ENCODE peak calls at places on chromosomes 1 and 21, in seven cellular contexts. E is Calu3, K is neural progenitor cell, Z is HCT116, Y is mammary epithelial cell, A is fibroblast of the aortic adventitia, L is AG09309. D is an unnamed sample.

GRCh38 chr1:41696381-41696780 is 211.9 kb upstream of the EDN2 start:
- DNase-seq in E (no peak), K (no peak), Z (no peak), Y (no peak), A (no peak), L (no peak), D (no peak)

GRCh38 chr1:223135176-223135575 is 7.9 kb downstream of the TLR5 start:
- DNase-seq in E (no peak), K (no peak), Z (no peak), Y (peak), A (peak), L (peak), D (no peak)

GRCh38 chr1:184919892-184920291 is 54.4 kb downstream of the NIBAN1 start:
- DNase-seq in E (no peak), K (no peak), Z (no peak), Y (no peak), A (no peak), L (no peak), D (no peak)

GRCh38 chr1:93554883-93555872 is 107.3 kb downstream of the FNBP1L start:
- DNase-seq in E (no peak), K (no peak), Z (no peak), Y (no peak), A (no peak), L (no peak), D (no peak)

GRCh38 chr1:241934181-241934815 is 23.3 kb upstream of the BECN2 start:
- DNase-seq in E (no peak), K (peak), Z (no peak), Y (peak), A (peak), L (peak), D (no peak)

GRCh38 chr1:156803086-156803851 is 13.4 kb downstream of the SH2D2A start:
- DNase-seq in E (no peak), K (no peak), Z (no peak), Y (no peak), A (no peak), L (no peak), D (no peak)

GRCh38 chr21:18340387-18340942 is 63.1 kb downstream of the TMPRSS15 start:
- DNase-seq in E (no peak), K (no peak), Z (no peak), Y (no peak), A (peak), L (no peak), D (no peak)

GRCh38 chr1:184419734-184420161 is 32.9 kb downstream of the C1orf21 start:
- DNase-seq in E (peak), K (no peak), Z (no peak), Y (peak), A (peak), L (no peak), D (no peak)

GRCh38 chr1:207856276-207857023 is 54.5 kb downstream of the CD34 start:
- DNase-seq in E (no peak), K (no peak), Z (no peak), Y (no peak), A (no peak), L (no peak), D (no peak)

GRCh38 chr1:98991127-98992003 is 13.3 kb downstream of the PLPPR5 start:
- DNase-seq in E (peak), K (peak), Z (peak), Y (peak), A (peak), L (peak), D (no peak)

GRCh38 chr1:38589036-38589435 is 270.5 kb downstream of the RRAGC start:
- DNase-seq in E (no peak), K (no peak), Z (no peak), Y (peak), A (peak), L (no peak), D (no peak)

GRCh38 chr1:15723631-15724246 is 12.3 kb upstream of the SLC25A34 start:
- DNase-seq in E (no peak), K (no peak), Z (no peak), Y (no peak), A (no peak), L (no peak), D (no peak)

GRCh38 chr1:228164561-228165371 is 838 bp upstream of the IBA57 start:
- DNase-seq in E (no peak), K (no peak), Z (no peak), Y (no peak), A (no peak), L (no peak), D (no peak)

GRCh38 chr1:201463071-201463552 is 5.9 kb downstream of the PHLDA3 start:
- DNase-seq in E (no peak), K (peak), Z (no peak), Y (peak), A (no peak), L (no peak), D (no peak)
- TF ChIP-seq CTCF in E (peak), K (peak), Z (peak), Y (peak), A (peak), L (peak), D (no peak)

GRCh38 chr1:108316545-108316944 is 72.7 kb upstream of the NBPF4 start:
- DNase-seq in E (peak), K (peak), Z (peak), Y (peak), A (peak), L (no peak), D (no peak)
- TF ChIP-seq CTCF in E (no peak), K (peak), Z (peak), Y (peak), A (peak), L (peak), D (peak)

DNA sequence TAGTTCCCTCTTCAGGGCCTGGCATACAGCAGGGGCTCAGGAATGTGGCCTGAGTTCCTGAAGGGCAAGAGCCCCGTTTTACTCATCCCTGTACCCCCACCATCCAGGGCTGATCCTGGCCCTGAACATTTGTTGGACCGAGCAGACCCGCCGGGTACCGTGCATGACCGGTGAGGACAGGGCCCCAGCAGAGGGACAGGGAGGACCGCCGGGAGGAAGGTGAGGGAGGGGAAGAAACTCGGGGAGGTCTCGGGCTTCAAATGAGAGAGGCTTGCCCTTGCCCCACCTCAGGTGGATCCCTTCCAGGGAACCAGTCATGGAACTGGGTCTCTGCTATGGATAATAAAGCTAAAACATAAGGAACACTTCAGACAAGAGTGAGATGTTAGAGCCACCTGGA is 167.8 kb upstream of the KLHDC7A start:
- DNase-seq in E (no peak), K (no peak), Z (no peak), Y (no peak), A (no peak), L (no peak), D (no peak)
- TF ChIP-seq CTCF in E (no peak), K (no peak), Z (no peak), Y (no peak), A (no peak), L (no peak), D (no peak)

GRCh38 chr1:203443296-203443695 is 32.3 kb upstream of the PRELP start:
- DNase-seq in E (no peak), K (no peak), Z (no peak), Y (no peak), A (no peak), L (no peak), D (no peak)

GRCh38 chr1:203441811-203442210 is 33.8 kb upstream of the PRELP start:
- DNase-seq in E (no peak), K (no peak), Z (no peak), Y (no peak), A (no peak), L (no peak), D (no peak)

GRCh38 chr1:203439086-203439620 is 36.5 kb upstream of the PRELP start:
- DNase-seq in E (no peak), K (no peak), Z (no peak), Y (no peak), A (peak), L (no peak), D (no peak)

GRCh38 chr1:203442821-203443220 is 32.8 kb upstream of the PRELP start:
- DNase-seq in E (no peak), K (no peak), Z (no peak), Y (no peak), A (no peak), L (no peak), D (no peak)

GRCh38 chr1:203440780-203441179 is 34.8 kb upstream of the PRELP start:
- DNase-seq in E (peak), K (peak), Z (no peak), Y (peak), A (peak), L (peak), D (no peak)
- TF ChIP-seq CTCF in E (no peak), K (peak), Z (peak), Y (peak), A (peak), L (peak), D (peak)

GRCh38 chr21:35940074-35940927 is 120.0 kb downstream of the SETD4 start:
- DNase-seq in E (peak), K (peak), Z (peak), Y (peak), A (peak), L (peak), D (no peak)
- TF ChIP-seq CTCF in E (no peak), K (peak), Z (peak), Y (peak), A (peak), L (peak), D (peak)

DNA sequence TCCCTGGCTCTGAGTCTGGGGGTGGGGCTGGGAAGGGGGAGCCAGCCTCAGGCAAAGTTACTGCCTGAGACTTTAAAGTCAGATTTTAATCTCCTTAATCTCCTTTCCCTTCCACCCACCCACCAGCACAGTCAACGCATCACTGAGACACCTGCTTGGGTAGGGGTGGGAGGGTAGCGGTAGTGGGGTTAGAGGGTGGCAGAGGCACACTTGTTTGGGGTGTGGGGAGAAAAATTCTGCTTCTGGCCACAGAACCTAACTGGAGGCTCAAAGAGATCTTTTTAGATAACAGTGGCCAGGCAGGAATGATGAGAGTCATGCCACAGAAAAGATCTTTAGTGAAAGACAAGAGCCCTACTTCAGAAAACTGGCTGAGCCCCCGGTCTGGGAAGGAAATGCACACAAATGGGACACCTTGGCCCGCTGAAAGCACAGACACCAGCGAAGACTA is 44.1 kb downstream of the CD247 start:
- DNase-seq in E (no peak), K (peak), Z (no peak), Y (no peak), A (no peak), L (no peak), D (no peak)
- TF ChIP-seq CTCF in E (no peak), K (no peak), Z (no peak), Y (no peak), A (no peak), L (no peak), D (no peak)

D was measured in osteocyte.